ENCODE peak calls at places on chromosomes 4 and X, in seven cellular contexts. O is stimulated activated naive CD8-positive, alpha-beta T cell treated with anti-CD3 and anti-CD28 coated beads, Interleukin-15, amount 100 ng/mL, for 72 hours; Q is stimulated activated CD4-positive, alpha-beta T cell treated with anti-CD3 and anti-CD28 coated beads, Interleukin-15, amount 100 ng/mL, for 1 hour; C is activated gamma-delta T cell treated with Interleukin-2 at 50 U/mL for 16 hours; I is SJSA1; N is naive thymus-derived CD8-positive, alpha-beta T cell; H is amygdala. Y is an unnamed sample.
A peak's percentile ranks its signal among the peaks of the same experiment; 100 is the strongest.

GRCh38 chr4:149897784-149898183 is 82.1 kb upstream of the IQCM start:
- DNase-seq in O (no peak), Q (no peak), C (no peak), I (no peak), N (no peak), H (no peak), Y (no peak)

GRCh38 chr4:106522839-106523238 is 154.3 kb upstream of the GIMD1 start:
- DNase-seq in O (no peak), Q (no peak), C (no peak), I (no peak), N (no peak), H (no peak), Y (no peak)

GRCh38 chrX:41481264-41482109 is 34.3 kb downstream of the NYX start:
- DNase-seq in O (no peak), Q (no peak), C (no peak), I (peak; percentile 45), N (no peak), H (no peak), Y (no peak)

GRCh38 chr4:31408136-31408535 is 688.0 kb downstream of the PCDH7 start:
- DNase-seq in O (no peak), Q (no peak), C (no peak), I (no peak), N (no peak), H (no peak), Y (no peak)

GRCh38 chr4:2331519-2332200 is 69.8 kb upstream of the MXD4 start:
- DNase-seq in O (no peak), Q (no peak), C (no peak), I (no peak), N (no peak), H (no peak), Y (no peak)

GRCh38 chrX:70452143-70452733 is 7.6 kb downstream of the DLG3 start:
- DNase-seq in O (peak; percentile 70), Q (no peak), C (peak; percentile 56), I (peak; percentile 53), N (no peak), H (no peak), Y (no peak)

GRCh38 chr4:61992351-61992750 is 792.2 kb downstream of the ADGRL3 start:
- DNase-seq in O (no peak), Q (no peak), C (no peak), I (no peak), N (no peak), H (no peak), Y (no peak)

GRCh38 chrX:47358387-47359065 is 11.9 kb upstream of the ZNF157 start:
- DNase-seq in O (no peak), Q (no peak), C (peak; percentile 9), I (no peak), N (peak; percentile 66), H (no peak), Y (no peak)

GRCh38 chr4:7546809-7547367 is 112.2 kb upstream of the PSAPL1 start:
- DNase-seq in O (no peak), Q (no peak), C (no peak), I (no peak), N (no peak), H (no peak), Y (no peak)

GRCh38 chrX:16786139-16786790 is at the start of gene TXLNG:
- DNase-seq in O (peak; percentile 95), Q (peak; percentile 81), C (peak; percentile 98), I (peak; percentile 97), N (peak; percentile 97), H (peak; percentile 96), Y (peak; percentile 91)

GRCh38 chr4:145938618-145939177 is at the start of gene ZNF827:
- DNase-seq in O (peak; percentile 73), Q (peak; percentile 33), C (peak; percentile 65), I (peak; percentile 74), N (peak; percentile 87), H (peak; percentile 25), Y (peak; percentile 29)

GRCh38 chr4:94516067-94516466 is 64.3 kb downstream of the PDLIM5 start:
- DNase-seq in O (no peak), Q (no peak), C (no peak), I (no peak), N (no peak), H (no peak), Y (no peak)

GRCh38 chr4:1380368-1381151 is 25.7 kb downstream of the NKX1-1 start:
- DNase-seq in O (no peak), Q (no peak), C (no peak), I (no peak), N (peak; percentile 53), H (no peak), Y (no peak)

GRCh38 chr4:184463856-184464255 is 10.5 kb downstream of the IRF2 start:
- DNase-seq in O (no peak), Q (no peak), C (no peak), I (no peak), N (no peak), H (no peak), Y (no peak)

GRCh38 chr4:14149469-14150030 is 522.0 kb upstream of the BOD1L1 start:
- DNase-seq in O (no peak), Q (no peak), C (no peak), I (no peak), N (no peak), H (no peak), Y (no peak)

GRCh38 chrX:41824551-41824950 is 98.8 kb downstream of the CASK start:
- DNase-seq in O (no peak), Q (no peak), C (no peak), I (no peak), N (no peak), H (no peak), Y (no peak)

GRCh38 chrX:38927592-38927991 is 126.3 kb downstream of the MID1IP1 start:
- DNase-seq in O (no peak), Q (no peak), C (no peak), I (no peak), N (no peak), H (no peak), Y (no peak)

GRCh38 chr4:40316333-40316781 is 18.8 kb upstream of the CHRNA9 start:
- DNase-seq in O (peak; percentile 45), Q (no peak), C (no peak), I (peak; percentile 46), N (no peak), H (no peak), Y (no peak)

Y was measured in thoracic aorta.